ENCODE peak calls at places on chromosomes 12 and 14, in ten cellular contexts. One of them, this sample, is unnamed.

GRCh38 chr14:60178164-60178563 is 13.0 kb upstream of the DHRS7 start:
- DNase-seq in tibial nerve: no peak
- DNase-seq in pancreas: no peak
- DNase-seq in NB4: no peak
- DNase-seq in foreskin fibroblast: no peak
- DNase-seq in A549: no peak
- DNase-seq in OCI-LY7: no peak
- DNase-seq in AG04450: no peak
- DNase-seq in left ventricle myocardium inferior: no peak
- DNase-seq in GM06990: no peak
- DNase-seq in this sample: no peak

GRCh38 chr12:111224196-111225066 is 144.5 kb downstream of the PHETA1 start:
- DNase-seq in NB4: peak
- DNase-seq in left ventricle myocardium inferior: no peak
- DNase-seq in OCI-LY7: peak
- DNase-seq in tibial nerve: no peak
- DNase-seq in AG04450: no peak
- DNase-seq in A549: no peak
- DNase-seq in GM06990: no peak
- DNase-seq in pancreas: no peak
- DNase-seq in foreskin fibroblast: no peak
- DNase-seq in this sample: no peak

GRCh38 chr14:64518229-64518628 is 13.7 kb downstream of the ZBTB1 start:
- DNase-seq in OCI-LY7: no peak
- DNase-seq in foreskin fibroblast: no peak
- DNase-seq in left ventricle myocardium inferior: no peak
- DNase-seq in AG04450: no peak
- DNase-seq in NB4: no peak
- DNase-seq in GM06990: no peak
- DNase-seq in A549: no peak
- DNase-seq in tibial nerve: no peak
- DNase-seq in pancreas: no peak
- DNase-seq in this sample: no peak

GRCh38 chr14:39376671-39377403 is 55.4 kb downstream of the FBXO33 start:
- DNase-seq in GM06990: no peak
- DNase-seq in left ventricle myocardium inferior: no peak
- DNase-seq in NB4: no peak
- DNase-seq in tibial nerve: no peak
- DNase-seq in pancreas: no peak
- DNase-seq in OCI-LY7: no peak
- DNase-seq in AG04450: no peak
- DNase-seq in A549: no peak
- DNase-seq in foreskin fibroblast: no peak
- DNase-seq in this sample: no peak

GRCh38 chr14:29321646-29322045 is 555.1 kb downstream of the FOXG1 start:
- DNase-seq in OCI-LY7: no peak
- DNase-seq in GM06990: no peak
- DNase-seq in AG04450: peak
- DNase-seq in pancreas: no peak
- DNase-seq in left ventricle myocardium inferior: no peak
- DNase-seq in foreskin fibroblast: peak
- DNase-seq in tibial nerve: no peak
- DNase-seq in NB4: no peak
- DNase-seq in A549: no peak
- DNase-seq in this sample: no peak

GRCh38 chr14:89507521-89507920 is 90.5 kb upstream of the FOXN3 start:
- DNase-seq in AG04450: no peak
- DNase-seq in OCI-LY7: no peak
- DNase-seq in pancreas: no peak
- DNase-seq in left ventricle myocardium inferior: no peak
- DNase-seq in GM06990: peak
- DNase-seq in A549: no peak
- DNase-seq in foreskin fibroblast: peak
- DNase-seq in tibial nerve: no peak
- DNase-seq in NB4: no peak
- DNase-seq in this sample: peak

GRCh38 chr12:131091413-131091975 is 137.8 kb downstream of the ADGRD1 start:
- DNase-seq in AG04450: no peak
- DNase-seq in OCI-LY7: no peak
- DNase-seq in foreskin fibroblast: no peak
- DNase-seq in GM06990: no peak
- DNase-seq in left ventricle myocardium inferior: no peak
- DNase-seq in NB4: no peak
- DNase-seq in tibial nerve: no peak
- DNase-seq in pancreas: no peak
- DNase-seq in A549: no peak
- DNase-seq in this sample: peak

GRCh38 chr12:54734196-54734950 is 86.2 kb upstream of the DCD start:
- DNase-seq in foreskin fibroblast: no peak
- DNase-seq in OCI-LY7: no peak
- DNase-seq in pancreas: peak
- DNase-seq in GM06990: no peak
- DNase-seq in left ventricle myocardium inferior: no peak
- DNase-seq in NB4: no peak
- DNase-seq in AG04450: no peak
- DNase-seq in A549: no peak
- DNase-seq in tibial nerve: no peak
- DNase-seq in this sample: no peak

GRCh38 chr12:103836345-103836744 is 4.7 kb downstream of the NT5DC3 start:
- DNase-seq in OCI-LY7: no peak
- DNase-seq in AG04450: no peak
- DNase-seq in pancreas: no peak
- DNase-seq in NB4: no peak
- DNase-seq in tibial nerve: no peak
- DNase-seq in GM06990: no peak
- DNase-seq in left ventricle myocardium inferior: no peak
- DNase-seq in foreskin fibroblast: no peak
- DNase-seq in A549: no peak
- DNase-seq in this sample: no peak
- TF ChIP-seq CTCF in OCI-LY7: no peak
- TF ChIP-seq CTCF in AG04450: no peak
- TF ChIP-seq CTCF in pancreas: no peak
- TF ChIP-seq CTCF in NB4: no peak
- TF ChIP-seq CTCF in tibial nerve: no peak
- TF ChIP-seq CTCF in GM06990: no peak
- TF ChIP-seq CTCF in left ventricle myocardium inferior: no peak
- TF ChIP-seq CTCF in foreskin fibroblast: no peak
- TF ChIP-seq CTCF in A549: no peak
- TF ChIP-seq CTCF in this sample: no peak

DNA sequence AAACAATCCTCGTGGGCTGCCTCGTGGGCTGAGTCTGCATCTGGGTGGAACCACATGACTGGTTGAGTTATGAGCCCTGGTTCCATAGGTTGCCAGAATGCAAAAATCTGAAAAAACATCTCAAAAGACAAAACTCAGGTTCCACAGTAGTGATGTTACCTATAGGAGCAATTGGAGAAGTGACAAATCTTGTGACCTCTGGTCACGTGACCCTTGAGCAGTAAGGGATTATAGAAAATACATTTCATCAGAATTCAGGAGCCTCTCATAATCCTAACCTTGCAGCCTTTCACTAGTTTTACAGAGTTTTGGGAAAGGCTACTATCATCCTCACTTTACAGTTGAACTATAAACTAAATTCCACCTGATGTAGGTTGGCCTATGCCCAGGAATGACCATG is 12.5 kb upstream of the RNASE3 start:
- DNase-seq in AG04450: no peak
- DNase-seq in left ventricle myocardium inferior: no peak
- DNase-seq in tibial nerve: no peak
- DNase-seq in pancreas: no peak
- DNase-seq in foreskin fibroblast: no peak
- DNase-seq in GM06990: no peak
- DNase-seq in OCI-LY7: no peak
- DNase-seq in A549: no peak
- DNase-seq in NB4: no peak
- DNase-seq in this sample: no peak
- TF ChIP-seq CTCF in AG04450: no peak
- TF ChIP-seq CTCF in left ventricle myocardium inferior: no peak
- TF ChIP-seq CTCF in tibial nerve: no peak
- TF ChIP-seq CTCF in pancreas: no peak
- TF ChIP-seq CTCF in foreskin fibroblast: no peak
- TF ChIP-seq CTCF in GM06990: no peak
- TF ChIP-seq CTCF in OCI-LY7: no peak
- TF ChIP-seq CTCF in A549: no peak
- TF ChIP-seq CTCF in NB4: no peak
- TF ChIP-seq CTCF in this sample: no peak

DNA sequence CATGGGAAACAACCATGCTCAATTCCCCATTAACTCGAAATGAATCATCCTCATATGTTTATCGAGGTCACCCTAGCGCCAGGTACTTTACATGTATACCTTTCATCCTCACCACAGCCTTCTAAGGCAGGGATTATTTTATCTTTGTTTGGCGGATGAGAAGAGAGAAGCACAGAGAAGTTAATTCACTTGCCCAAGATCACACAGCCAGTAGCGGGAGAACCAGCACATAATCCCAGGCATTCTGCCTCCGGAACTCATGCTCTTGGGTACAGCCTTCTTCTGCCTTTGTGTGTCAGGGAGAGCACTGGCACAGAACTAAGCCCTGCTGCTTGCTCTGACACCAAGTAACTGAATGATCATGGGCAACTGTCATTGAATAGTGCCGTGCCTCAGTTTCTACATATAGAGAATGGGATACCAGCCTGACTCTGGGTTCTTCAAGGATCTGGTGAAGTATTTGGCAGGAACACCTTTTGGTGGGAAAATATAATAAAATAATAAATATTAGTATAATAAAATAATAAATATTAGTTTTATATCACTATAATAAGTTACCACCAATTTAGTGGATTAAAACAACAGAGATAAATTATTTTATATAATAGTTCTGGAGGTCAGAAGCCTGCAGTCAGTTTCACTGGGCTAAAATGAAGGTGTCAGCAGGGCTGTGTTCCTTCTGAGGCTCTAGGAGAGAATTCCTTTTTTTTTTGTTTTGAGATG is 220.9 kb downstream of the AACS start:
- DNase-seq in foreskin fibroblast: no peak
- DNase-seq in pancreas: no peak
- DNase-seq in tibial nerve: no peak
- DNase-seq in GM06990: no peak
- DNase-seq in A549: no peak
- DNase-seq in NB4: no peak
- DNase-seq in AG04450: no peak
- DNase-seq in OCI-LY7: no peak
- DNase-seq in left ventricle myocardium inferior: no peak
- DNase-seq in this sample: no peak
- TF ChIP-seq CTCF in foreskin fibroblast: no peak
- TF ChIP-seq CTCF in pancreas: no peak
- TF ChIP-seq CTCF in tibial nerve: no peak
- TF ChIP-seq CTCF in GM06990: no peak
- TF ChIP-seq CTCF in A549: no peak
- TF ChIP-seq CTCF in NB4: no peak
- TF ChIP-seq CTCF in AG04450: no peak
- TF ChIP-seq CTCF in OCI-LY7: no peak
- TF ChIP-seq CTCF in left ventricle myocardium inferior: no peak
- TF ChIP-seq CTCF in this sample: no peak

GRCh38 chr12:52050771-52051541 is at the start of gene NR4A1:
- DNase-seq in GM06990: peak
- DNase-seq in tibial nerve: peak
- DNase-seq in AG04450: peak
- DNase-seq in NB4: peak
- DNase-seq in pancreas: peak
- DNase-seq in foreskin fibroblast: peak
- DNase-seq in A549: peak
- DNase-seq in OCI-LY7: peak
- DNase-seq in left ventricle myocardium inferior: peak
- DNase-seq in this sample: peak
- TF ChIP-seq CTCF in GM06990: peak
- TF ChIP-seq CTCF in tibial nerve: no peak
- TF ChIP-seq CTCF in AG04450: no peak
- TF ChIP-seq CTCF in NB4: peak
- TF ChIP-seq CTCF in pancreas: no peak
- TF ChIP-seq CTCF in foreskin fibroblast: no peak
- TF ChIP-seq CTCF in A549: peak
- TF ChIP-seq CTCF in OCI-LY7: peak
- TF ChIP-seq CTCF in left ventricle myocardium inferior: peak
- TF ChIP-seq CTCF in this sample: no peak

DNA sequence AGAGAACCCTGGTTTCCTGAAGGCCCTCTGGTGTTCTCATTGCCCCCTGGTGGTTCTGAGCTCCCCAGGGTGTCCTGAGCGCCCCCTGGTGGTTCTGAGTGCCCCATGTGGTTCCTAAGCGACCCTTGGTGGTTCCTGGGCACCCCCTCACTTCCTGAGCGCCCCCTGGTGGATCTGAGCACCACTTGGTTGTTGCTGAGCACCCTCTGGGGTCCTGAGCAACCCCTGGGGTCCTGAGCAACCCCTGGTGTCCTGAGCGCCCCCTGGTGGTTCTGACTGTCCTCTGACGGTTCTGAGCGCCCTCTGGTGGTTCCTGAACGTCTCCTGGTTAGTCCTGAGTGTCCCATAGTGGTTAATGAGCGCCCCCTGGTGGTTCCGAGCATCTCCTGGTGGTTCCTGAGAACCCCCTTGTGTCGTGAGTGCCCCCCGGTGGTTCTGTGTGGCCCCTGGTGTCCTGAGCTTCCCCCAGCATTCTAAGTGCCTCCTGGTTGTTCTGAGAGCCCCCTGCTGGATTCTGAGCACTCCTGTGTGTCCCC is 568.3 kb downstream of the TMEM121 start:
- DNase-seq in foreskin fibroblast: no peak
- DNase-seq in A549: no peak
- DNase-seq in GM06990: no peak
- DNase-seq in left ventricle myocardium inferior: no peak
- DNase-seq in OCI-LY7: no peak
- DNase-seq in NB4: peak
- DNase-seq in pancreas: no peak
- DNase-seq in AG04450: no peak
- DNase-seq in tibial nerve: no peak
- DNase-seq in this sample: peak
- TF ChIP-seq CTCF in foreskin fibroblast: no peak
- TF ChIP-seq CTCF in A549: no peak
- TF ChIP-seq CTCF in GM06990: no peak
- TF ChIP-seq CTCF in left ventricle myocardium inferior: no peak
- TF ChIP-seq CTCF in OCI-LY7: no peak
- TF ChIP-seq CTCF in NB4: peak
- TF ChIP-seq CTCF in pancreas: no peak
- TF ChIP-seq CTCF in AG04450: no peak
- TF ChIP-seq CTCF in tibial nerve: no peak
- TF ChIP-seq CTCF in this sample: peak

DNA sequence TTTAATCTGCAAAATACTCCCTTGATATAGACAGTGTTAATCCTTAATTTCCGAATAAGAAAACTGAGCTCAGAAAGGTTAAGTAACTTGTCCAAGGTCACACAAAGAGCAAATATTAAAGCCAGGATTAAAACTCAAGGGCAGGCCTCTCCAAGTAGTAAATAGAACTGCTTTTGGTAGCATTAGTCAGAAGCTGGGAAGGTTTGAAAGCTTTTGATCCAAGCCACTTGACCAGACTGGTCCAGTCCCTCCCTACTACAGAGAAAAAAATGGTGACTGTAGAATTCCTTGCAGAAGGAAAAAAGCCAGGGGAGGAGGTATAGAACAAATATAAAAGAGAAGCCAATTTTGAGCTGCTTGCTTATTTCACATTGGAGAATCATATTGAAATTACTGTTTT is 111.5 kb downstream of the NT5DC3 start:
- DNase-seq in OCI-LY7: no peak
- DNase-seq in A549: no peak
- DNase-seq in pancreas: no peak
- DNase-seq in GM06990: no peak
- DNase-seq in left ventricle myocardium inferior: no peak
- DNase-seq in tibial nerve: no peak
- DNase-seq in NB4: no peak
- DNase-seq in AG04450: no peak
- DNase-seq in foreskin fibroblast: no peak
- DNase-seq in this sample: no peak
- TF ChIP-seq CTCF in OCI-LY7: no peak
- TF ChIP-seq CTCF in A549: no peak
- TF ChIP-seq CTCF in pancreas: no peak
- TF ChIP-seq CTCF in GM06990: no peak
- TF ChIP-seq CTCF in left ventricle myocardium inferior: no peak
- TF ChIP-seq CTCF in tibial nerve: no peak
- TF ChIP-seq CTCF in NB4: no peak
- TF ChIP-seq CTCF in AG04450: no peak
- TF ChIP-seq CTCF in foreskin fibroblast: no peak
- TF ChIP-seq CTCF in this sample: no peak

This sample was measured in GM13976.